ENCODE peak calls at places on chromosomes 13 and 19, in eight cellular contexts. X, A, L, P, K, M, N and R are unnamed samples.

GRCh38 chr13:32878172-32878571 is 138.1 kb upstream of the KL start:
- DNase-seq in X (no peak), N (no peak), A (no peak), L (peak; percentile 73), K (no peak), P (no peak), M (no peak), R (no peak)

GRCh38 chr19:50357178-50358100 is 8.0 kb downstream of the NAPSA start:
- DNase-seq in M (peak; percentile 74), N (peak; percentile 93), A (peak; percentile 88), P (peak; percentile 79), K (peak; percentile 89), X (peak; percentile 83), L (peak; percentile 41), R (peak; percentile 62)

GRCh38 chr19:55526216-55527196 is 10.4 kb downstream of the SBK2 start:
- DNase-seq in K (peak; percentile 80), P (peak; percentile 80), N (peak; percentile 61), X (peak; percentile 51), A (peak; percentile 63), M (peak; percentile 66), L (peak; percentile 87), R (peak; percentile 32)

GRCh38 chr19:13099073-13099999 is 3.3 kb downstream of the LYL1 start:
- DNase-seq in P (peak; percentile 85), A (peak; percentile 52), N (peak; percentile 94), X (peak; percentile 70), K (peak; percentile 92), M (peak; percentile 76), L (no peak), R (no peak)

GRCh38 chr13:40970803-40971202 is 48.3 kb downstream of the ELF1 start:
- DNase-seq in P (no peak), L (no peak), X (no peak), K (no peak), M (no peak), N (no peak), A (no peak), R (no peak)

GRCh38 chr19:35143818-35144217 is 763 bp downstream of the FXYD7 start:
- DNase-seq in M (no peak), K (no peak), X (no peak), P (no peak), N (no peak), L (no peak), A (no peak), R (no peak)

GRCh38 chr19:50639121-50640112 is at the start of gene SYT3:
- DNase-seq in P (peak; percentile 20), A (peak; percentile 28), X (no peak), M (no peak), L (peak; percentile 27), K (no peak), N (peak; percentile 53), R (peak; percentile 29)

GRCh38 chr13:97627566-97627965 is 193.6 kb downstream of the RAP2A start:
- DNase-seq in A (peak; percentile 25), M (no peak), N (no peak), K (no peak), L (peak; percentile 95), X (peak; percentile 31), P (no peak), R (no peak)

GRCh38 chr13:91216928-91217700 is 130.4 kb upstream of the MIR17HG start:
- DNase-seq in X (no peak), L (no peak), M (no peak), N (no peak), A (no peak), K (no peak), P (no peak), R (no peak)

GRCh38 chr19:42634409-42635232 is 39.9 kb upstream of the CEACAM8 start:
- DNase-seq in X (no peak), K (no peak), L (peak; percentile 20), M (no peak), A (no peak), P (peak; percentile 12), N (no peak), R (no peak)

GRCh38 chr19:6412111-6412999 is 12.3 kb downstream of the KHSRP start:
- DNase-seq in K (no peak), M (no peak), N (peak; percentile 80), L (no peak), X (no peak), A (peak; percentile 55), P (peak; percentile 71), R (peak; percentile 35)

GRCh38 chr19:51364200-51365106 is 1.7 kb downstream of the ETFB start:
- DNase-seq in X (no peak), P (no peak), A (no peak), L (no peak), M (no peak), K (no peak), N (no peak), R (no peak)

GRCh38 chr13:59566544-59566943 is 597.2 kb downstream of the DIAPH3 start:
- DNase-seq in P (no peak), A (no peak), X (no peak), L (no peak), N (no peak), K (no peak), M (no peak), R (no peak)

GRCh38 chr19:31648347-31648746 is 299.1 kb upstream of the TSHZ3 start:
- DNase-seq in A (no peak), L (peak; percentile 6), K (no peak), X (no peak), M (no peak), P (no peak), N (no peak), R (no peak)

GRCh38 chr19:49657493-49658138 is 8.0 kb downstream of the IRF3 start:
- DNase-seq in M (no peak), L (no peak), N (no peak), X (no peak), K (no peak), A (no peak), P (no peak), R (no peak)

GRCh38 chr13:48507024-48507423 is 25.9 kb downstream of the RCBTB2 start:
- DNase-seq in N (no peak), X (no peak), L (no peak), P (no peak), A (no peak), M (no peak), K (peak; percentile 69), R (peak; percentile 64)

GRCh38 chr19:11194657-11195056 is 2.7 kb downstream of the KANK2 start:
- DNase-seq in A (peak; percentile 73), P (no peak), K (no peak), L (peak; percentile 23), N (no peak), X (no peak), M (no peak), R (no peak)

GRCh38 chr13:55613429-55614187 is 1527.1 kb upstream of the PRR20A start:
- DNase-seq in X (no peak), K (no peak), A (no peak), L (no peak), P (no peak), N (no peak), M (no peak), R (no peak)
- H3K27ac ChIP-seq in X (no peak overlapping the region), K (no peak overlapping the region), A (no peak overlapping the region), L (no peak overlapping the region), P (no peak overlapping the region), N (no peak overlapping the region), M (no peak overlapping the region), R (no peak overlapping the region)

GRCh38 chr19:3975637-3976087 is 4.8 kb upstream of the DAPK3 start:
- DNase-seq in X (no peak), N (no peak), K (no peak), P (no peak), L (no peak), A (peak; percentile 32), M (no peak), R (no peak)
- TF ChIP-seq POLR2A in X (no peak), N (no peak), K (no peak), P (no peak), L (peak; percentile 48), A (no peak), M (no peak), R (no peak)

GRCh38 chr19:22617614-22618325 is 16.4 kb upstream of the ZNF492 start:
- DNase-seq in P (no peak), A (peak; percentile 83), M (peak; percentile 31), L (no peak), N (no peak), X (peak; percentile 59), K (peak; percentile 68), R (no peak)

GRCh38 chr19:22620912-22621311 is 13.2 kb upstream of the ZNF492 start:
- DNase-seq in A (no peak), X (no peak), K (no peak), P (no peak), L (no peak), N (no peak), M (peak; percentile 1), R (no peak)

GRCh38 chr19:22620401-22620800 is 13.7 kb upstream of the ZNF492 start:
- DNase-seq in K (peak; percentile 25), M (peak; percentile 21), X (no peak), P (no peak), A (peak; percentile 38), N (no peak), L (no peak), R (no peak)

GRCh38 chr19:22619932-22620331 is 14.2 kb upstream of the ZNF492 start:
- DNase-seq in N (no peak), K (no peak), X (no peak), M (peak; percentile 20), L (no peak), P (no peak), A (no peak), R (no peak)

DNA sequence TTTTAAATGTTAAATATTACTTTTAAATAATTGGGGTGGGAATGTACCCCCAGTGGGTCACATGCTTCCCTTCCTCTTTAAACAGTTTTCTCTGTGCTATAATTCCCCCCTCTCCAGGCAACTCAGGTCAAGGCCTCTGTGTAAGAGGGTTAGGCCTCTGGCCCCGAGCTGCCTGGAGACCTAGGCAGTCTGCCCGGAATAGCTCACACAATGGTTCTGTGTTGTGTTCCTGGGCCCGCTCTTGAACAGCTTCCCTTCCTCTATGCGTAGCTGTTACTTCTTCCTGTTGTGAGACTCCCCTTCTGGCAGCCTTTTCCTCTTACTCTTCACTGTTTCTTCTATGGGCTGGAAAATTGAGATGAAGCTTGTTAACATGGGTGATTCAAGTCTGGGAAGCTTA is 14.8 kb upstream of the ZNF492 start:
- DNase-seq in P (no peak), K (peak; percentile 47), M (peak; percentile 18), A (peak; percentile 70), N (no peak), L (no peak), X (no peak), R (no peak)
- H3K27ac ChIP-seq in P (no peak overlapping the region), K (no peak overlapping the region), M (no peak overlapping the region), A (no peak overlapping the region), N (no peak overlapping the region), L (no peak overlapping the region), X (peak overlapping the region; percentile 20), R (no peak overlapping the region)

GRCh38 chr13:70987043-70987442 is 878.8 kb upstream of the KLHL1 start:
- DNase-seq in K (no peak), P (no peak), X (no peak), A (no peak), M (no peak), N (no peak), L (no peak), R (no peak)
- TF ChIP-seq POLR2A in K (no peak), P (no peak), X (no peak), A (no peak), M (no peak), N (no peak), L (no peak), R (no peak)